ENCODE peak calls at places on chromosome 18, in five cellular contexts. P, T, X, D and O are unnamed samples.

GRCh38 chr18:5297582-5297981 is 2.1 kb upstream of the ZBTB14 start:
- DNase-seq in P (no peak), T (no peak), X (no peak), D (no peak), O (no peak)

GRCh38 chr18:3456686-3457069 is 6.7 kb downstream of the TGIF1 start:
- DNase-seq in P (no peak), T (no peak), X (no peak), D (no peak), O (no peak)

GRCh38 chr18:10410472-10411300 is 43.7 kb upstream of the APCDD1 start:
- DNase-seq in P (no peak), T (no peak), X (no peak), D (no peak), O (no peak)

GRCh38 chr18:75201273-75201898 is 7.6 kb downstream of the PTGR3 start:
- DNase-seq in P (no peak), T (no peak), X (no peak), D (no peak), O (no peak)

GRCh38 chr18:596288-596881 is 403 bp upstream of the CLUL1 start:
- DNase-seq in P (no peak), T (no peak), X (peak; percentile 42), D (peak; percentile 66), O (no peak)

GRCh38 chr18:8741524-8741923 is 36.2 kb downstream of the MTCL1 start:
- DNase-seq in P (no peak), T (no peak), X (no peak), D (no peak), O (no peak)

GRCh38 chr18:31679806-31680793 is 4.3 kb downstream of the B4GALT6 start:
- DNase-seq in P (no peak), T (no peak), X (peak; percentile 34), D (no peak), O (no peak)

GRCh38 chr18:9323750-9324445 is 10.7 kb upstream of the TWSG1 start:
- DNase-seq in P (no peak), T (no peak), X (peak; percentile 90), D (no peak), O (no peak)

GRCh38 chr18:51030537-51031258 is 685 bp downstream of the SMAD4 start:
- DNase-seq in P (peak; percentile 86), T (peak; percentile 72), X (peak; percentile 70), D (peak; percentile 68), O (peak; percentile 70)

GRCh38 chr18:59269563-59270214 is 3.6 kb downstream of the RAX start:
- DNase-seq in P (no peak), T (no peak), X (no peak), D (no peak), O (no peak)

GRCh38 chr18:31497711-31498449 is at the start of gene DSG2:
- DNase-seq in P (no peak), T (peak; percentile 7), X (peak; percentile 53), D (no peak), O (no peak)

GRCh38 chr18:13917401-13917800 is 2.1 kb upstream of the MC2R start:
- DNase-seq in P (no peak), T (no peak), X (no peak), D (no peak), O (no peak)

GRCh38 chr18:74283255-74283554 is 8.6 kb downstream of the CYB5A start:
- DNase-seq in P (no peak), T (no peak), X (no peak), D (no peak), O (peak; percentile 47)

GRCh38 chr18:2823202-2823601 is 23.6 kb upstream of the EMILIN2 start:
- DNase-seq in P (no peak), T (no peak), X (no peak), D (no peak), O (no peak)

GRCh38 chr18:60929966-60930365 is 403.3 kb upstream of the CDH20 start:
- DNase-seq in P (no peak), T (no peak), X (no peak), D (no peak), O (no peak)

GRCh38 chr18:23137788-23138216 is 2.5 kb downstream of the CABLES1 start:
- DNase-seq in P (no peak), T (no peak), X (no peak), D (no peak), O (no peak)

GRCh38 chr18:35072616-35073015 is 31.4 kb downstream of the MAPRE2 start:
- DNase-seq in P (no peak), T (no peak), X (no peak), D (no peak), O (no peak)

GRCh38 chr18:9653390-9653789 is 39.0 kb upstream of the PPP4R1 start:
- DNase-seq in P (peak; percentile 93), T (no peak), X (peak; percentile 30), D (no peak), O (no peak)

GRCh38 chr18:4276983-4277585 is 178.0 kb downstream of the DLGAP1 start:
- DNase-seq in P (no peak), T (no peak), X (no peak), D (no peak), O (no peak)

GRCh38 chr18:13521418-13521817 is 204.9 kb downstream of the FAM210A start:
- DNase-seq in P (no peak), T (no peak), X (no peak), D (no peak), O (no peak)

GRCh38 chr18:74255022-74255658 is 36.6 kb downstream of the CYB5A start:
- DNase-seq in P (no peak), T (no peak), X (peak; percentile 39), D (no peak), O (no peak)

GRCh38 chr18:13418013-13418710 is 199.6 kb downstream of the LDLRAD4 start:
- DNase-seq in P (no peak), T (no peak), X (no peak), D (no peak), O (no peak)

DNA sequence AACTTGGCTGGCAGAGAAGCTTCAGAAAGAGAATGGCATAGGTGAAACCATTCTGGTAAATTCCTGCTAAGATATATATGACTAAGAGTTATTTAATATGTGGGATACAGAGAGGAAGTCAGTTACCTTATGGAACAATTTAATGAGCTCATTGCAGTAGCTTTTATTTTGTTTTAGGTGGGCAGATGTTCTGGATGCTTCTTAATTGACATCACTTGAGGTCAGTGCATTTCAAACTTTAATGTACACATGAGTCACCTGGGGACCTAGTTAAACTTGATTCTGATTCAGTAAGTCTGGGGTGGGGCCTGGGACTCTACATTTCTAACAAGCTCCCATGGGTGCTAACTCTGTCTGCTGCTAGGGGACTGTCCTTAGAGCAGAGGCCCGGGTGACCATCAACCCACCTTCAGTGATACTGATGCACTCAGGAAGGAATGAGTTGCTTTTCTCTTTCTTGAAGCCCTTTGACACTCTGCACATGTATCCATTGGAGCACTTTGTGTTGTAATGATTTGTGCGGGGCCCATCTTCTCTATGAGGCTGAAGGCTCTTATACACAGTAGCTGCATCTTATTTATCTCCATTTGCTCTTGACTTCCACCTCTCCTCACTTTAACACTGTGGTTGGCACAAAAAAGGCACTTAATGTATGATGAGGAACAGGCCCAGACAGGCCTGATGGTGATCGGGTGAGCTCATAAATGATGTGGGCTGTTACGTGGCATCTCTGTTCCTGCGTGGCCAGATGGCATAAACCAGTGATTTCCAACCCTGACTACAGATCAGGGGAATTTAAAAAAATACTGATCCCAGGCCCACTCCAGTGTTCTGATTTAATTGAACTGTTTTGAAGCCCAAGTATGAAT is 47.8 kb downstream of the LIPG start:
- DNase-seq in P (no peak), T (no peak), X (no peak), D (no peak), O (no peak)
- H3K27ac ChIP-seq in P (no peak overlapping the region), T (no peak overlapping the region), X (no peak overlapping the region), D (no peak overlapping the region), O (no peak overlapping the region)

DNA sequence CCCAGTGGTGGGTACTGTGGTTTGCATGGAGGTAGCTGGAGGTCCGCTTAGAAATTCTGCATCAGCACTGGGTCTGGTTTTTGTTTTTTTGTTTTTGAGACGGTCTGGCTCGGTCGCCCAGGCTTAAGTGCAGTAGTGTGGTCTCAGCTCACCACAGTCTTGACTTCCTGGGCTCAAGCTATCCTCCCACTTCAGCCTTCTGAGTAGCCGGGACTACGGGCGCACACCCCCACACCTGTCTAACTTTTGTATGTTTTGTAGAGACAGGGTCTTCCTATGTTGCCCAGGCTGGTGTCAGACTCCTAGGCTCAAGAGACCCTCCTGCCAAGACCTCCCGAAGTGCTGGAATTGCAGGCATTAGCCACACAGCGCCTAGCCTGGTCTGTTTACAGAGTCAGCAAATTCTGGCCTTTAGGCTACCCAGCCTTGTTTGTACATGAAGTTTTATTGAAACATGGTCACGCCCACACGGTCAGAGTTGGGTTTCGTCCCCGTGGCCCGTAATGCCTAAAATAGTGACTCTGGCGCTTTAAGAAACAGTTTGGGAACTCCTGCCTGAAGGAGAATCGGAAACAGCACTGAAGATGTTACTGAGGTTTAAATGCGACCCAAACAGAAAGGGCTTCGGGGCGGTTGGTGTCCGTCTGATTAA is 32.7 kb downstream of the CTDP1 start:
- DNase-seq in P (no peak), T (no peak), X (no peak), D (no peak), O (no peak)
- H3K27ac ChIP-seq in P (no peak overlapping the region), T (no peak overlapping the region), X (no peak overlapping the region), D (no peak overlapping the region), O (no peak overlapping the region)

DNA sequence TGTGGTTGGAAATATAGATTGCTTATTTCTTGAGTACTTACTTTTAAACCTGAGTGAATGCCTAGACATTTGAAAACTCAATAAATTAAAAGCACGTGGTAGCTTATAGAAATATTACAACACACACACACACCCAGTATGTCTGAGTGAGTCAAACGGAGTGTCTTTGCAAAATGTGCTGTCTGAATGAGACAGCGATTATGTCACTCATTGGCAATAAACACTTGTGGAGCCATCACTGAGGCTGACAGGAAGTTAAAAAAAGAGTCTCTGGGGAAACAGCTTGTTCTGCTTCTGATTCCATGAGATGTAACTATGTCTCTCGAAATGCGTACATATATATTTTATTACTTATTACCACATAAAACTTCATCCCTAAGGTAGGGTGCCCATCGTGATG is 22.3 kb upstream of the VPS4B start:
- DNase-seq in P (no peak), T (no peak), X (peak; percentile 75), D (no peak), O (no peak)
- H3K27ac ChIP-seq in P (no peak overlapping the region), T (no peak overlapping the region), X (no peak overlapping the region), D (no peak overlapping the region), O (no peak overlapping the region)

GRCh38 chr18:58097127-58097906 is 53.3 kb downstream of the NEDD4L start:
- DNase-seq in P (no peak), T (no peak), X (peak; percentile 14), D (no peak), O (no peak)
- H3K27ac ChIP-seq in P (no peak overlapping the region), T (no peak overlapping the region), X (peak overlapping the region; percentile 79), D (no peak overlapping the region), O (no peak overlapping the region)

DNA sequence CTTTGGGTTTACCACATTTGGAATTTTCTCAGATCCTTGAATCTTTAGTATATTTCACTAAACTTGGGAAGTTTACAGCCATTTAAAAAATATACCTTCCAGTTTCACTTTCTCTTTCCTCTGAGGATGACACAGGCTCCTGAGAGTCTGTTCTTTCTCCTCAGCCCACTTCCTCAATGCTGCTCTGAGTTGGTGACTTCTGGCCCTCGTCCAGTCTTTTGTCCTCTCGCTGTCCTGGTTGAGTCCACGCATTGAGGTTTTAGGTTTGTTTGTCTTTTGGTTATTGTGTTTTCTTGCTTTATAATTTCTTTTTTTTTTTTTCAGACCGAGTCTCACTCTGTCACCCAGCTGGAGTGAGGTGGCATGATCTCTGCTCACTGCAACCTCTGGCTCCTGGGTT is 40.7 kb upstream of the GALR1 start:
- DNase-seq in P (no peak), T (peak; percentile 42), X (peak; percentile 69), D (peak; percentile 19), O (no peak)
- H3K27ac ChIP-seq in P (no peak overlapping the region), T (peak overlapping the region; percentile 72), X (no peak overlapping the region), D (peak overlapping the region; percentile 23), O (peak overlapping the region; percentile 63)